ENCODE peak calls at places on chromosomes 2 and 18, in ten cellular contexts. Z is AG10803; K is astrocyte of the spinal cord; D is CD4-positive, CD25-positive, alpha-beta regulatory T cell; F is CD8-positive, alpha-beta memory T cell; I is small intestine; P is fibroblast of the aortic adventitia; G is naive thymus-derived CD4-positive, alpha-beta T cell; T is bronchial epithelial cell; U is sigmoid colon. Q is an unnamed sample.

GRCh38 chr2:178417916-178418315 is 33.1 kb downstream of the PRKRA start:
- DNase-seq in Z (no peak), G (no peak), I (no peak), F (no peak), T (peak), K (no peak), P (no peak), U (no peak), D (no peak), Q (no peak)

GRCh38 chr2:98869272-98869641 is 66.8 kb downstream of the CRACDL start:
- DNase-seq in T (peak), D (no peak), G (no peak), K (no peak), I (peak), F (no peak), U (no peak), P (no peak), Z (no peak), Q (no peak)

GRCh38 chr18:22347624-22348511 is 69.8 kb downstream of the CTAGE1 start:
- DNase-seq in G (no peak), P (peak), K (peak), T (peak), I (peak), F (no peak), U (no peak), Z (no peak), D (no peak), Q (no peak)

GRCh38 chr2:30701782-30702181 is 105.5 kb downstream of the CAPN13 start:
- DNase-seq in K (no peak), Z (no peak), T (no peak), G (no peak), I (no peak), F (no peak), U (no peak), P (no peak), D (no peak), Q (no peak)

GRCh38 chr2:204170419-204170818 is 233.9 kb downstream of the ICOS start:
- DNase-seq in G (no peak), F (no peak), Z (no peak), T (no peak), U (no peak), I (no peak), K (no peak), D (no peak), P (no peak), Q (no peak)

GRCh38 chr2:72815655-72816268 is 10.1 kb downstream of the EXOC6B start:
- DNase-seq in I (no peak), U (no peak), P (no peak), Z (no peak), D (no peak), G (no peak), F (no peak), T (peak), K (no peak), Q (no peak)

GRCh38 chr2:200862532-200863000 is 1.9 kb downstream of the CLK1 start:
- DNase-seq in Z (peak), K (peak), F (peak), T (peak), P (peak), D (peak), U (no peak), G (peak), I (peak), Q (peak)

GRCh38 chr2:238313289-238313990 is 6.9 kb upstream of the TRAF3IP1 start:
- DNase-seq in Z (no peak), D (no peak), I (no peak), G (no peak), T (no peak), F (no peak), P (no peak), U (peak), K (no peak), Q (no peak)

GRCh38 chr2:12675801-12676200 is 40.9 kb upstream of the TRIB2 start:
- DNase-seq in D (no peak), I (peak), P (no peak), F (no peak), U (no peak), T (peak), K (peak), G (no peak), Z (no peak), Q (no peak)

GRCh38 chr2:28610583-28611201 is 114.8 kb downstream of the PLB1 start:
- DNase-seq in G (no peak), I (peak), U (no peak), T (peak), P (peak), Z (peak), F (no peak), D (no peak), K (peak), Q (no peak)

GRCh38 chr2:74816540-74817331 is 17.2 kb upstream of the HK2 start:
- DNase-seq in U (no peak), I (no peak), K (no peak), D (no peak), G (no peak), F (no peak), P (no peak), Z (no peak), T (no peak), Q (no peak)

GRCh38 chr2:231769170-231770136 is 11.6 kb downstream of the PDE6D start:
- DNase-seq in I (no peak), D (no peak), Z (no peak), G (no peak), U (no peak), K (no peak), F (no peak), P (no peak), T (no peak), Q (no peak)

GRCh38 chr2:121877366-121877765 is 121.9 kb downstream of the TSN start:
- DNase-seq in K (no peak), I (no peak), P (no peak), D (no peak), F (no peak), G (no peak), T (no peak), U (no peak), Z (no peak), Q (no peak)

GRCh38 chr2:218298314-218298875 is 6.1 kb upstream of the TMBIM1 start:
- DNase-seq in Z (no peak), P (no peak), D (no peak), T (no peak), I (no peak), G (no peak), F (no peak), U (no peak), K (no peak), Q (no peak)

GRCh38 chr2:173087793-173088493 is 12.3 kb downstream of the MAP3K20 start:
- DNase-seq in F (no peak), I (no peak), U (no peak), P (no peak), Z (no peak), D (no peak), G (no peak), T (no peak), K (no peak), Q (no peak)

GRCh38 chr2:173087214-173087581 is 11.6 kb downstream of the MAP3K20 start:
- DNase-seq in I (no peak), G (no peak), P (no peak), F (no peak), K (no peak), Z (peak), D (no peak), U (no peak), T (no peak), Q (no peak)

GRCh38 chr2:173090973-173091660 is 15.5 kb downstream of the MAP3K20 start:
- DNase-seq in K (no peak), P (peak), F (no peak), G (no peak), T (no peak), I (no peak), U (peak), D (no peak), Z (no peak), Q (no peak)

GRCh38 chr2:173092844-173093402 is 17.3 kb downstream of the MAP3K20 start:
- DNase-seq in Z (no peak), U (no peak), F (no peak), P (no peak), G (no peak), K (no peak), I (peak), T (no peak), D (no peak), Q (no peak)

GRCh38 chr2:173090291-173090877 is 14.7 kb downstream of the MAP3K20 start:
- DNase-seq in I (no peak), G (no peak), U (no peak), P (peak), F (no peak), Z (peak), D (no peak), T (peak), K (peak), Q (no peak)
- H3K4me3 ChIP-seq in I (no peak), G (no peak), U (peak), P (peak), F (no peak), Z (peak), D (no peak), T (no peak), K (no peak), Q (no peak)

DNA sequence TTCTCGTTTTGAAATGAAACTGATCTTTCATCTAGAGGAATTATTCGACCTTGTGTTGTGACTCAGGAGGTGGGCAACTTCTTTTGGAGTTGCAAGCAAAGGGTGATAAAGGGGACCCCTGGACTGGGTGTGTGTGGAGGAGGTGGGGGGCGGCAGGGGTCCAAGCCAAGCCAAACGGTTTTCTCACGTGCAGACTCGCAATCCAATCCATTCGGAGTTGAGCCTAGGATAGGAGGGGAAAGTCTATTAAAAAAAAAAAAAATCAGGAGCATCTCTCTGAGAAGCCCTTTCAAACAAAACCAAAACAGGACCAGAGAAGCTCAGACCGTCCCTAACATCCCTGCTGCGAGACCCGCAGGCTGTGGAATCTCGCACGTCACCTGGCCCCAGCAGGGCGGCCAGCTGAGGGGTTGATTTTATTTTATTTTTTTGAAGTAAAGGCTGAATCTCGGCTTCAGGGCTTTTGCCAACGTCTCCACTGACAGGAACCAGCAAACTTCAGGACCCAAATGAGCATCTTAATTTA is 3.8 kb upstream of the ZEB2 start:
- DNase-seq in G (no peak), I (no peak), P (peak), T (no peak), K (peak), F (no peak), Z (no peak), D (no peak), U (no peak), Q (no peak)
- H3K4me3 ChIP-seq in G (peak), I (peak), P (peak), T (no peak), K (peak), F (peak), Z (peak), D (peak), U (peak), Q (no peak)

GRCh38 chr2:187549193-187549592 is 5.0 kb downstream of the TFPI start:
- DNase-seq in U (no peak), I (no peak), F (no peak), D (no peak), T (no peak), P (no peak), K (no peak), G (no peak), Z (no peak), Q (no peak)

GRCh38 chr2:187550797-187551306 is 3.4 kb downstream of the TFPI start:
- DNase-seq in I (peak), G (no peak), P (no peak), K (no peak), F (no peak), Z (no peak), U (no peak), D (no peak), T (no peak), Q (no peak)

GRCh38 chr2:187552381-187552780 is 1.9 kb downstream of the TFPI start:
- DNase-seq in I (no peak), G (no peak), K (no peak), U (no peak), D (no peak), T (no peak), Z (no peak), P (peak), F (no peak), Q (no peak)

GRCh38 chr2:187548658-187549057 is 5.6 kb downstream of the TFPI start:
- DNase-seq in D (no peak), K (no peak), G (no peak), Z (no peak), T (no peak), F (no peak), P (no peak), I (no peak), U (no peak), Q (no peak)

GRCh38 chr2:187549951-187550555 is 4.2 kb downstream of the TFPI start:
- DNase-seq in Z (no peak), P (no peak), F (no peak), K (peak), D (no peak), U (no peak), G (no peak), T (no peak), I (no peak), Q (no peak)
- H3K4me3 ChIP-seq in Z (no peak), P (peak), F (no peak), K (no peak), D (no peak), U (no peak), G (no peak), T (no peak), I (no peak), Q (no peak)

DNA sequence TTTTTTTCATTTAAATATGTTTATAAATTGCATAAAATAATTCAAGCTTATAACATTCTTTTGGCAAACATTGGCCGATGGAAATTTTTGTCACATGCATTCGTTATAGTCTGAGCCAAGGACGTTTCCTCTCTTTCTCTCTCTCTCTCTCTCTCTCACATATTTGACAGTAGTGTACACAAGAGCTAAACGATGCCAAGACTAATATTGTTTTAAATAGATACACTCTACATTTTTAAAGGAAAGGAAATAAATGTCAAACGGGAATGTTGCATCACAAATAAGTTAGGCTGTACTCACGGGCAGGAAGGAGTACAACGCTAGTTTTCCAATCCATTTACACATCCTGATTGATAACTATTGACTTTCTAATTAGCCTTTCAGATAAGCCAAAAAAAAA is 251.2 kb upstream of the SMIM21 start:
- DNase-seq in T (no peak), I (no peak), D (no peak), Z (no peak), K (peak), U (no peak), G (no peak), P (peak), F (no peak), Q (no peak)
- H3K4me3 ChIP-seq in T (no peak), I (no peak), D (no peak), Z (no peak), K (no peak), U (no peak), G (no peak), P (no peak), F (no peak), Q (no peak)

GRCh38 chr2:165070089-165070488 is 114.8 kb upstream of the SLC38A11 start:
- DNase-seq in D (no peak), U (no peak), K (no peak), Z (no peak), T (no peak), F (no peak), G (no peak), I (no peak), P (no peak), Q (no peak)

GRCh38 chr2:165069131-165069530 is 113.8 kb upstream of the SLC38A11 start:
- DNase-seq in U (no peak), F (no peak), D (no peak), T (no peak), G (no peak), K (no peak), I (no peak), Z (no peak), P (no peak), Q (no peak)

GRCh38 chr2:165064743-165065142 is 109.4 kb upstream of the SLC38A11 start:
- DNase-seq in D (no peak), P (no peak), F (no peak), K (no peak), T (peak), Z (no peak), U (no peak), G (no peak), I (no peak), Q (no peak)

DNA sequence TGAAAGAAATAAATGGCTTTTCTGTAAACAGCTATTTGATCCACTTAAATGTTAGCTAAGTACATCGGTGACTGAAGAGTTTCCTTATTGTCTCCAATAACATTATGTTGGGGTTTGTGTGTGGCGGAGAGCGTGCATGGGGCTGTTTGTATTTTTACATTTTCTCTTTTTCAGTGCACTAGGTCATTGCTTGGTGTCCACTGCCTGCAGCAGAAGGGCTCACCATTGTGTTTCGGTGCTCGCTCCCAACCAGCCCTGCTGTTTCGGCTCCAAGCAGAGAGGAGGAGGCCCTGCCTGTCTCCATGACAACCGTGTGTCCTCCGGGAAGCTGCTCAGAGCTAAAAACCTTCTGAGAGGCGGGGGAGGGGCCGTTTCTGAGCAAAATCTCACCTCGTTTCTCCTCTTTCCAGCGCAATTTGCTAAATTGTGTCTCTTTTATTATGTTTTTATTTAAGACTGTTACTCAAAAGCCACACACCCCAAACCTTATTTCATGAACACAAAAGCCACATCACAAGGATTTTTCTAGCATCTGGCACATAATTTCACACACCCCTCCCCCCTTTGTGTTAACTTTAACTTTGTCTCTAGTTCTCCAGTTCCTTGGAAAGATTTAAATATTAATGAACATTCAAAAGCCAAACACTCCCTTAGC is 112.8 kb upstream of the SLC38A11 start:
- DNase-seq in P (peak), U (no peak), I (no peak), K (peak), D (no peak), T (peak), Z (peak), G (no peak), F (no peak), Q (no peak)
- H3K4me3 ChIP-seq in P (peak), U (no peak), I (no peak), K (peak), D (no peak), T (no peak), Z (no peak), G (no peak), F (no peak), Q (no peak)

GRCh38 chr2:177242136-177242987 is 22.2 kb downstream of the NFE2L2 start:
- DNase-seq in Z (peak), T (peak), U (peak), K (peak), D (no peak), I (no peak), P (peak), F (no peak), G (no peak), Q (no peak)

GRCh38 chr2:177239053-177239452 is 25.5 kb downstream of the NFE2L2 start:
- DNase-seq in Z (no peak), I (no peak), G (no peak), K (no peak), D (no peak), P (no peak), U (no peak), F (no peak), T (no peak), Q (no peak)

GRCh38 chr2:177237932-177238331 is 25.3 kb downstream of the HNRNPA3 start:
- DNase-seq in T (no peak), K (no peak), F (no peak), Z (no peak), G (no peak), U (no peak), D (no peak), P (no peak), I (peak), Q (no peak)

GRCh38 chr2:177241771-177242135 is 22.8 kb downstream of the NFE2L2 start:
- DNase-seq in G (no peak), F (no peak), I (no peak), P (no peak), D (no peak), U (no peak), K (no peak), Z (peak), T (no peak), Q (no peak)

DNA sequence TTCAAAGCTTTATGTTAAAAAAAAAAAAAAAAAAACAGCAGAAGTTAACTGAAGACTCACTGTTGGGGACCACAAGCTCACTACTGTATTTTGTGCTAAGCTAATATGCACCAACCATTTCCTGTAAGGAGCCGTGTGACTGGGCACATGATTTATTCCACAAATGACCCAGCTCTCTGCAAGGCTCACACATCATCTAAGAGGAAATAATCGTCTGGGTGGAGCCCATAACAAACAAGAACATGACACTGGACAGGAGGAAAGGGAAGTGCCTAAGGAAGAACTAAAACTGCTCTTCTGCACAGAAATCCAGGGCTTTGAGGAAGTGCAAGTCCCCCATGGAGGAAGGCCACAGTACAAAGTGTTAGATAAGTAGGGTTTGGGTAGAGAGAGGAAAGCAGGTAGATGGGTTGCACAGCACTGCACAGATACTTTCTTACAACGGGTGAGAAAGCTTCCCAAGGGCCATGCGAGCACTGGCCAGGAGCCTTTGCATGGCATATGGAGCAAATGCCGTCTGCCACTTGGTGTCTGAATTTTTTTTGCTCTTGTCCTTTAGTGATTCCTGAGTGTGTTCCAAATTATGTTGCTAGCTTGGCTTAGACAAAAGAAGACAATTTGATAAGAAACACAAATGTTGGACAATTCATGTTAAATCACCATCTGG is 24.5 kb downstream of the NFE2L2 start:
- DNase-seq in K (peak), Z (peak), F (peak), I (peak), U (peak), T (no peak), G (no peak), D (peak), P (peak), Q (no peak)
- H3K4me3 ChIP-seq in K (no peak), Z (peak), F (peak), I (no peak), U (no peak), T (no peak), G (no peak), D (peak), P (peak), Q (no peak)

DNA sequence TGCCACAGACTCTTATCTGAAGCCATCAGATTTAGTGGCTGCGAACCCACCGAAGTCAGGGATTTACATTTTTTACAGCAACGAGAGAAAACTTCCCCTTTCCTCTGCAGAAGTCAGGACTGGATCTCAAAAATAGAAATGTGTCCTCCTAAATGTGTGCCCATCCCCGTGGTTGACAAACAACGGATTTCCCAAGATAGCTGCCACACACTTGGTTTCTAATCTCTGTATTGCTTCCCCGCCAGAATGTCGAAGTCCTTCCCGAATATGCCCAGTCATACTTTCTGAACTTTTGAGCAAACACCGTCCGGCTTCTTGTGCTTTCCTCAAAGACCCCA is 847 bp upstream of the ADAM23 start:
- DNase-seq in K (no peak), I (no peak), U (no peak), D (no peak), Z (no peak), F (no peak), G (no peak), T (no peak), P (no peak), Q (no peak)
- H3K4me3 ChIP-seq in K (no peak), I (no peak), U (peak), D (no peak), Z (peak), F (no peak), G (no peak), T (no peak), P (peak), Q (no peak)

GRCh38 chr2:24122356-24123211 is 550 bp downstream of the PFN4 start:
- DNase-seq in K (peak), F (no peak), P (peak), T (no peak), I (peak), U (no peak), D (no peak), G (peak), Z (no peak), Q (no peak)
- H3K4me3 ChIP-seq in K (peak), F (peak), P (peak), T (peak), I (peak), U (peak), D (peak), G (peak), Z (peak), Q (peak)

Q was measured in GM12864.